ENCODE peak calls at places on chromosomes 16 and 17, in seven cellular contexts. One of them, this sample, is unnamed. For H3K9me3, the result is how much of the 10 kb centered on the place peaks cover.

GRCh38 chr17:36072431-36073121 is 8.5 kb downstream of the CCL18 start:
- DNase-seq in fibroblast of lung: peak
- DNase-seq in heart left ventricle: no peak
- DNase-seq in endodermal cell: peak
- DNase-seq in lung: peak
- DNase-seq in DND-41: peak
- DNase-seq in Peyer's patch: peak
- DNase-seq in this sample: peak

GRCh38 chr16:68486671-68487495 is 38.6 kb upstream of the SMPD3 start:
- DNase-seq in Peyer's patch: peak
- DNase-seq in heart left ventricle: no peak
- DNase-seq in fibroblast of lung: no peak
- DNase-seq in DND-41: no peak
- DNase-seq in endodermal cell: no peak
- DNase-seq in lung: no peak
- DNase-seq in this sample: no peak

GRCh38 chr16:1530883-1531637 is 2.4 kb upstream of the TMEM204 start:
- DNase-seq in endodermal cell: no peak
- DNase-seq in fibroblast of lung: peak
- DNase-seq in heart left ventricle: peak
- DNase-seq in DND-41: no peak
- DNase-seq in lung: no peak
- DNase-seq in Peyer's patch: no peak
- DNase-seq in this sample: no peak

GRCh38 chr17:36808181-36808661 is 129.1 kb upstream of the LHX1 start:
- DNase-seq in heart left ventricle: no peak
- DNase-seq in DND-41: no peak
- DNase-seq in Peyer's patch: no peak
- DNase-seq in endodermal cell: peak
- DNase-seq in fibroblast of lung: no peak
- DNase-seq in lung: no peak
- DNase-seq in this sample: no peak

GRCh38 chr17:29138184-29138955 is 41.8 kb downstream of the MYO18A start:
- DNase-seq in heart left ventricle: no peak
- DNase-seq in fibroblast of lung: no peak
- DNase-seq in DND-41: peak
- DNase-seq in lung: no peak
- DNase-seq in Peyer's patch: peak
- DNase-seq in endodermal cell: peak
- DNase-seq in this sample: peak

GRCh38 chr16:11479916-11480315 is 106.8 kb downstream of the LITAF start:
- DNase-seq in DND-41: no peak
- DNase-seq in endodermal cell: no peak
- DNase-seq in lung: no peak
- DNase-seq in heart left ventricle: no peak
- DNase-seq in fibroblast of lung: no peak
- DNase-seq in Peyer's patch: no peak
- DNase-seq in this sample: no peak

GRCh38 chr17:63476494-63476856 is 386 bp upstream of the ACE start:
- DNase-seq in DND-41: no peak
- DNase-seq in fibroblast of lung: no peak
- DNase-seq in heart left ventricle: no peak
- DNase-seq in lung: no peak
- DNase-seq in endodermal cell: peak
- DNase-seq in Peyer's patch: no peak
- DNase-seq in this sample: no peak

GRCh38 chr17:57257213-57257873 is 1.0 kb downstream of the MSI2 start:
- DNase-seq in fibroblast of lung: no peak
- DNase-seq in heart left ventricle: no peak
- DNase-seq in endodermal cell: no peak
- DNase-seq in DND-41: peak
- DNase-seq in Peyer's patch: peak
- DNase-seq in lung: no peak
- DNase-seq in this sample: peak

GRCh38 chr16:1152651-1153259 is at the start of gene CACNA1H:
- DNase-seq in DND-41: no peak
- DNase-seq in heart left ventricle: peak
- DNase-seq in lung: no peak
- DNase-seq in Peyer's patch: peak
- DNase-seq in endodermal cell: peak
- DNase-seq in fibroblast of lung: no peak
- DNase-seq in this sample: peak

GRCh38 chr16:53945996-53946395 is 242.0 kb downstream of the FTO start:
- DNase-seq in heart left ventricle: no peak
- DNase-seq in endodermal cell: no peak
- DNase-seq in lung: peak
- DNase-seq in DND-41: peak
- DNase-seq in fibroblast of lung: peak
- DNase-seq in Peyer's patch: no peak
- DNase-seq in this sample: no peak

GRCh38 chr17:73148540-73149334 is 16.1 kb upstream of the SSTR2 start:
- DNase-seq in Peyer's patch: no peak
- DNase-seq in lung: no peak
- DNase-seq in heart left ventricle: no peak
- DNase-seq in fibroblast of lung: no peak
- DNase-seq in DND-41: no peak
- DNase-seq in endodermal cell: no peak
- DNase-seq in this sample: no peak

GRCh38 chr16:78925071-78925714 is 675.3 kb downstream of the MAF start:
- DNase-seq in fibroblast of lung: no peak
- DNase-seq in lung: no peak
- DNase-seq in Peyer's patch: peak
- DNase-seq in DND-41: peak
- DNase-seq in heart left ventricle: no peak
- DNase-seq in endodermal cell: peak
- DNase-seq in this sample: peak

GRCh38 chr17:77391668-77392375 is 251.1 kb downstream of the SEC14L1 start:
- DNase-seq in DND-41: peak
- DNase-seq in lung: no peak
- DNase-seq in heart left ventricle: no peak
- DNase-seq in fibroblast of lung: peak
- DNase-seq in endodermal cell: peak
- DNase-seq in Peyer's patch: peak
- DNase-seq in this sample: peak

GRCh38 chr16:28845173-28846079 is 722 bp downstream of the TUFM start:
- DNase-seq in fibroblast of lung: no peak
- DNase-seq in endodermal cell: peak
- DNase-seq in heart left ventricle: no peak
- DNase-seq in DND-41: peak
- DNase-seq in Peyer's patch: peak
- DNase-seq in lung: no peak
- DNase-seq in this sample: no peak

GRCh38 chr17:57953703-57954420 is 1.4 kb downstream of the CUEDC1 start:
- DNase-seq in Peyer's patch: no peak
- DNase-seq in DND-41: no peak
- DNase-seq in fibroblast of lung: no peak
- DNase-seq in lung: no peak
- DNase-seq in endodermal cell: peak
- DNase-seq in heart left ventricle: no peak
- DNase-seq in this sample: no peak

GRCh38 chr16:85607331-85607765 is 5.8 kb upstream of the GSE1 start:
- DNase-seq in heart left ventricle: no peak
- DNase-seq in fibroblast of lung: peak
- DNase-seq in endodermal cell: peak
- DNase-seq in lung: no peak
- DNase-seq in Peyer's patch: peak
- DNase-seq in DND-41: peak
- DNase-seq in this sample: no peak

GRCh38 chr16:74931445-74931844 is 53.5 kb downstream of the WDR59 start:
- DNase-seq in Peyer's patch: no peak
- DNase-seq in fibroblast of lung: no peak
- DNase-seq in heart left ventricle: no peak
- DNase-seq in DND-41: no peak
- DNase-seq in lung: no peak
- DNase-seq in endodermal cell: no peak
- DNase-seq in this sample: no peak

GRCh38 chr16:83588070-83588469 is 219.7 kb upstream of the HSBP1 start:
- DNase-seq in Peyer's patch: no peak
- DNase-seq in lung: no peak
- DNase-seq in DND-41: no peak
- DNase-seq in fibroblast of lung: no peak
- DNase-seq in heart left ventricle: no peak
- DNase-seq in endodermal cell: no peak
- DNase-seq in this sample: no peak

GRCh38 chr17:78268960-78269892 is 37.8 kb downstream of the TMEM235 start:
- DNase-seq in Peyer's patch: no peak
- DNase-seq in fibroblast of lung: peak
- DNase-seq in DND-41: no peak
- DNase-seq in lung: no peak
- DNase-seq in endodermal cell: peak
- DNase-seq in heart left ventricle: no peak
- DNase-seq in this sample: no peak

GRCh38 chr16:11128211-11129123 is 127.5 kb downstream of the SOCS1 start:
- DNase-seq in DND-41: peak
- DNase-seq in Peyer's patch: no peak
- DNase-seq in fibroblast of lung: peak
- DNase-seq in heart left ventricle: peak
- DNase-seq in lung: no peak
- DNase-seq in endodermal cell: no peak
- DNase-seq in this sample: no peak

GRCh38 chr17:6084226-6085161 is 14.3 kb downstream of the WSCD1 start:
- DNase-seq in lung: no peak
- DNase-seq in heart left ventricle: no peak
- DNase-seq in DND-41: no peak
- DNase-seq in fibroblast of lung: peak
- DNase-seq in Peyer's patch: no peak
- DNase-seq in endodermal cell: no peak
- DNase-seq in this sample: no peak

DNA sequence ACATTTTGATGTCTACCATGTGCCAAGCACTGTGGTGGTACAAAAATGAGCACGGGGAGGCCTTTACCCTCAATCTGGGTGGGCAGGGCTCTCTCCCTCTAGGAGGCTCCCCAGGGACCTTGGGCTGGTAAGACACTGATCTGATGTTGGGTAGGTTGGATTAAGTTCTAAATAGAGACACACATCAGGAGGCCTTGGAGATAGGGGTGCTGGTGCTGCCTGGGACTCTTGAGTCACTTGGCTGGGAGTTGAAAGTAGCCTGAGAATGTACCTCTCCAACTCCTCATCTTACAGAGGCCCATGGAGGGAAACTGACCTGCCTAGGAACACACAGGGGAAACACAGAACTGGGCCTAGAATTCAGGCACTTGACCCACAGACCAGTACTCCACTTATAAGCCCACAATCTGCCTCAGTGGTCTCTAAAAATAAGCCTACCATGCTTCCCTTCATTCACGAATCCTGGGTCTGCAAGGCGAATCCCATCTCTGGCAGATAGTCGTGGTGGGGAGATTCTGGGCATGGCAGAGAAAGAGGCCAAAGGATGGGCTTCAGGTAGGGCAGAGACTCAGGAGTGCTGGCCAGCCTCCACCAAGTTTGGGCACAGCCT is 1.8 kb upstream of the NEUROD2 start:
- DNase-seq in DND-41: no peak
- DNase-seq in Peyer's patch: no peak
- DNase-seq in fibroblast of lung: no peak
- DNase-seq in heart left ventricle: no peak
- DNase-seq in lung: no peak
- DNase-seq in endodermal cell: no peak
- DNase-seq in this sample: no peak
- H3K4me3 ChIP-seq in DND-41: no peak
- H3K4me3 ChIP-seq in Peyer's patch: no peak
- H3K4me3 ChIP-seq in fibroblast of lung: no peak
- H3K4me3 ChIP-seq in heart left ventricle: no peak
- H3K4me3 ChIP-seq in lung: no peak
- H3K4me3 ChIP-seq in endodermal cell: no peak
- H3K4me3 ChIP-seq in this sample: no peak

GRCh38 chr16:47370536-47370935 is 90.3 kb downstream of the ITFG1 start:
- DNase-seq in lung: no peak
- DNase-seq in fibroblast of lung: no peak
- DNase-seq in heart left ventricle: no peak
- DNase-seq in Peyer's patch: no peak
- DNase-seq in DND-41: no peak
- DNase-seq in endodermal cell: no peak
- DNase-seq in this sample: no peak
- H3K27ac ChIP-seq in lung: no peak
- H3K27ac ChIP-seq in fibroblast of lung: no peak
- H3K27ac ChIP-seq in heart left ventricle: no peak
- H3K27ac ChIP-seq in Peyer's patch: no peak
- H3K27ac ChIP-seq in DND-41: no peak
- H3K27ac ChIP-seq in endodermal cell: no peak
- H3K27ac ChIP-seq in this sample: no peak

DNA sequence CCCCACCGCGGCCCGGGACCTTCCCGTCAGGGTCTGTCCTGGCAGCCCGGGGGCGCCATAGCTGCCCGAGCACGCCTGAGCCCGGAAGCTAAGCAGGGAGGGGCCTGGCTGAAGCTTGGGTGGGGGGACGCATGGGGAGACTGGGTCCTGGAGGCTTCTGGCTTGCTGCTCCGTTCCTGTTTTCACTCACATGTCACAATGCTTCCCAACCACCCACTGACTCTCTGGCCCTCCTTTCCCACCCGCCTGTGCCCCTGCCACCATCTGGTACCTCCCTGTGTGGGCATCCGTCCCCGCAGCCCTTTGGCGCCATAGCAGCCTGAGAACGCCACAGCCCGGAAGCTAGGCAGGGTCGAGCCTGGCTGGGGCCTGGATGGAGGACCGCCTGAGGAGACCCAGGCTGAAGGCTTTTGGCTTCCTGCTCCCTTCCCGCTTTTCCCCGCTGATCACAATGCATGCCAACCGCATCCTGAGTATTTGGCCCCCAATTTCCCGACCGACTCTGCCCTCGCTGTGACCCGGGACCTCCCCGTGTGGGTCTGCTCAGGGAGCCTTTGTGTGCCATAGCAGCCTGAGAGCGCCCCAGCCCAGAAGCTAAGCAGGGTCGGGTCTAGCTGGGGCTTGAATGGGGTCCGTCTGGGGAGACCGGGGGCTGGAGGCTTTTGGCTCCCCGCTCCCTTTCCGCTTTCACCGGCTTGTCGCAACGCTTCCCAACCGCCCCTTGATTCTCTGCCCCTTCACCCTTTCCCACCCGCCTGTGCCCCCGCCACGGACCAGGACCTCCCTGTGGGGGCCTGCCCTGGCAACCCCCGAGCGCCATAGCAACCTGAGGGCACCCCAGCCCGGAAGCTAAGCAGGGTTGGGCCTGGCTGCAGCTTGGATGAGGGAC is 2290.1 kb downstream of the TP53TG3F start:
- DNase-seq in heart left ventricle: no peak
- DNase-seq in Peyer's patch: no peak
- DNase-seq in fibroblast of lung: no peak
- DNase-seq in lung: peak
- DNase-seq in DND-41: no peak
- DNase-seq in endodermal cell: no peak
- DNase-seq in this sample: no peak
- H3K9me3 ChIP-seq in heart left ventricle: under half
- H3K9me3 ChIP-seq in Peyer's patch: under half
- H3K9me3 ChIP-seq in fibroblast of lung: under half
- H3K9me3 ChIP-seq in lung: half or more
- H3K9me3 ChIP-seq in DND-41: half or more
- H3K9me3 ChIP-seq in endodermal cell: under half
- H3K9me3 ChIP-seq in this sample: under half

DNA sequence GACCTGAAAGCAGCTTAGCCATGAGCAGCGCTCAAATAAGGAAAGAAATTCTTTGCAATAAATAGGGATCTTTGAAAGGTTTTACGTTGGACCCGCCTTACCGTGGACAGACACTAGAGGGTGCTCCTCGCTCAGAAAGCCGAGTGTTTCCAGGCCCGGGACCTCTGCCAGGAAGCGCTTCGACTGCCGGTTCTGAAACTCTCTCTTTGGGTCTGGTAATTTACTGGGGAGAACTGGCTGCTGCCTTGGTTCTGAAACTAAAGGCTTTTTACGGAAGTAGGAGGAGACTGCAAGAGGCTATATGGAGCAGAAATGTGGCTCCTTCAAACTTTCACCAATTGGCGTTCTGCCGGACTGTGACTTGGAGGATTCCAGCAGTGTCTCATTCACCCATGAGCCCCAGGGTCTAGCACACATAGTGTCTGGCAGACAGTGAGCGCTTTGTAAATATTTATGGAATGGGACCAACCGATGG is 45.6 kb upstream of the HOXB9 start:
- DNase-seq in Peyer's patch: peak
- DNase-seq in fibroblast of lung: peak
- DNase-seq in lung: peak
- DNase-seq in DND-41: peak
- DNase-seq in endodermal cell: peak
- DNase-seq in heart left ventricle: peak
- DNase-seq in this sample: peak
- H3K4me3 ChIP-seq in Peyer's patch: no peak
- H3K4me3 ChIP-seq in fibroblast of lung: peak
- H3K4me3 ChIP-seq in lung: no peak
- H3K4me3 ChIP-seq in DND-41: no peak
- H3K4me3 ChIP-seq in endodermal cell: peak
- H3K4me3 ChIP-seq in heart left ventricle: peak
- H3K4me3 ChIP-seq in this sample: no peak

This sample was measured in CD4-positive, alpha-beta memory T cell.